ENCODE peak calls at places on chromosomes 2 and 18, in seven cellular contexts. One of them, this sample, is unnamed.

GRCh38 chr2:161165811-161166210 is 5.6 kb downstream of the TANK start:
- DNase-seq in HCT116: no peak
- DNase-seq in SK-N-SH: no peak
- DNase-seq in K562: no peak
- DNase-seq in HepG2: no peak
- DNase-seq in H1: no peak
- DNase-seq in GM12878: no peak
- DNase-seq in this sample: no peak

GRCh38 chr2:98871506-98871905 is 64.5 kb downstream of the CRACDL start:
- DNase-seq in H1: no peak
- DNase-seq in HepG2: no peak
- DNase-seq in GM12878: no peak
- DNase-seq in HCT116: no peak
- DNase-seq in K562: no peak
- DNase-seq in SK-N-SH: no peak
- DNase-seq in this sample: no peak

GRCh38 chr2:230796280-230796862 is 68.4 kb upstream of the ITM2C start:
- DNase-seq in SK-N-SH: no peak
- DNase-seq in H1: no peak
- DNase-seq in HepG2: no peak
- DNase-seq in K562: no peak
- DNase-seq in HCT116: no peak
- DNase-seq in GM12878: no peak
- DNase-seq in this sample: no peak

GRCh38 chr2:206693399-206694137 is 24.6 kb downstream of the DYTN start:
- DNase-seq in HCT116: peak; percentile 75
- DNase-seq in H1: peak; percentile 50
- DNase-seq in K562: peak; percentile 34
- DNase-seq in HepG2: peak; percentile 65
- DNase-seq in GM12878: peak; percentile 24
- DNase-seq in SK-N-SH: peak; percentile 59
- DNase-seq in this sample: peak; percentile 71

GRCh38 chr2:147441140-147441539 is 403.7 kb upstream of the ACVR2A start:
- DNase-seq in H1: no peak
- DNase-seq in SK-N-SH: no peak
- DNase-seq in K562: no peak
- DNase-seq in HepG2: no peak
- DNase-seq in GM12878: no peak
- DNase-seq in HCT116: no peak
- DNase-seq in this sample: no peak

GRCh38 chr2:101096619-101097142 is 54.5 kb downstream of the TBC1D8 start:
- DNase-seq in SK-N-SH: no peak
- DNase-seq in GM12878: no peak
- DNase-seq in H1: no peak
- DNase-seq in HepG2: no peak
- DNase-seq in K562: no peak
- DNase-seq in HCT116: no peak
- DNase-seq in this sample: no peak

GRCh38 chr18:42028232-42028832 is 73.3 kb downstream of the PIK3C3 start:
- DNase-seq in K562: peak; percentile 32
- DNase-seq in GM12878: no peak
- DNase-seq in HCT116: no peak
- DNase-seq in H1: no peak
- DNase-seq in SK-N-SH: peak; percentile 37
- DNase-seq in HepG2: peak; percentile 12
- DNase-seq in this sample: peak; percentile 23

GRCh38 chr2:9748586-9748985 is 94.7 kb upstream of the TAF1B start:
- DNase-seq in K562: no peak
- DNase-seq in SK-N-SH: no peak
- DNase-seq in GM12878: no peak
- DNase-seq in H1: no peak
- DNase-seq in HCT116: no peak
- DNase-seq in HepG2: no peak
- DNase-seq in this sample: no peak

GRCh38 chr2:134070281-134070731 is 183.6 kb upstream of the MGAT5 start:
- DNase-seq in HCT116: no peak
- DNase-seq in K562: no peak
- DNase-seq in SK-N-SH: no peak
- DNase-seq in H1: no peak
- DNase-seq in HepG2: no peak
- DNase-seq in GM12878: no peak
- DNase-seq in this sample: no peak

GRCh38 chr2:48915884-48916283 is 160.4 kb upstream of the LHCGR start:
- DNase-seq in HCT116: no peak
- DNase-seq in H1: no peak
- DNase-seq in GM12878: no peak
- DNase-seq in K562: no peak
- DNase-seq in HepG2: no peak
- DNase-seq in SK-N-SH: no peak
- DNase-seq in this sample: no peak

GRCh38 chr2:131122496-131122895 is 17.4 kb downstream of the PLEKHB2 start:
- DNase-seq in H1: no peak
- DNase-seq in SK-N-SH: no peak
- DNase-seq in HepG2: no peak
- DNase-seq in GM12878: no peak
- DNase-seq in K562: no peak
- DNase-seq in HCT116: no peak
- DNase-seq in this sample: no peak

GRCh38 chr2:175630319-175631246 is 371.5 kb downstream of the LNPK start:
- DNase-seq in HepG2: peak; percentile 81
- DNase-seq in HCT116: no peak
- DNase-seq in K562: no peak
- DNase-seq in H1: no peak
- DNase-seq in GM12878: no peak
- DNase-seq in SK-N-SH: no peak
- DNase-seq in this sample: no peak

GRCh38 chr2:217014298-217015116 is 154.6 kb upstream of the TNP1 start:
- DNase-seq in SK-N-SH: no peak
- DNase-seq in H1: no peak
- DNase-seq in HCT116: no peak
- DNase-seq in GM12878: no peak
- DNase-seq in HepG2: no peak
- DNase-seq in K562: no peak
- DNase-seq in this sample: no peak

GRCh38 chr2:43051316-43051715 is 175.1 kb downstream of the ZFP36L2 start:
- DNase-seq in K562: no peak
- DNase-seq in GM12878: no peak
- DNase-seq in SK-N-SH: no peak
- DNase-seq in HCT116: peak; percentile 26
- DNase-seq in HepG2: no peak
- DNase-seq in H1: no peak
- DNase-seq in this sample: no peak

GRCh38 chr2:138267161-138267901 is 234.2 kb upstream of the SPOPL start:
- DNase-seq in K562: no peak
- DNase-seq in SK-N-SH: no peak
- DNase-seq in HCT116: no peak
- DNase-seq in HepG2: no peak
- DNase-seq in H1: no peak
- DNase-seq in GM12878: peak; percentile 47
- DNase-seq in this sample: no peak

GRCh38 chr2:74957886-74958276 is 562 bp upstream of the POLE4 start:
- DNase-seq in GM12878: no peak
- DNase-seq in HepG2: no peak
- DNase-seq in SK-N-SH: no peak
- DNase-seq in HCT116: no peak
- DNase-seq in H1: no peak
- DNase-seq in K562: no peak
- DNase-seq in this sample: no peak

GRCh38 chr2:9145752-9146430 is 60.7 kb upstream of the ASAP2 start:
- DNase-seq in GM12878: no peak
- DNase-seq in K562: peak; percentile 33
- DNase-seq in HCT116: no peak
- DNase-seq in H1: peak; percentile 59
- DNase-seq in SK-N-SH: no peak
- DNase-seq in HepG2: no peak
- DNase-seq in this sample: no peak

GRCh38 chr2:222568866-222569265 is 87.0 kb downstream of the FARSB start:
- DNase-seq in H1: no peak
- DNase-seq in K562: no peak
- DNase-seq in HepG2: no peak
- DNase-seq in GM12878: no peak
- DNase-seq in SK-N-SH: no peak
- DNase-seq in HCT116: no peak
- DNase-seq in this sample: no peak

GRCh38 chr2:43052204-43052943 is 174.0 kb downstream of the ZFP36L2 start:
- DNase-seq in SK-N-SH: no peak
- DNase-seq in K562: peak; percentile 34
- DNase-seq in HCT116: no peak
- DNase-seq in HepG2: peak; percentile 73
- DNase-seq in GM12878: no peak
- DNase-seq in H1: no peak
- DNase-seq in this sample: no peak

GRCh38 chr2:127877626-127878025 is 8.1 kb downstream of the AMMECR1L start:
- DNase-seq in GM12878: no peak
- DNase-seq in H1: no peak
- DNase-seq in HepG2: no peak
- DNase-seq in HCT116: no peak
- DNase-seq in K562: no peak
- DNase-seq in SK-N-SH: no peak
- DNase-seq in this sample: no peak

GRCh38 chr2:169173876-169174275 is 104.5 kb downstream of the DHRS9 start:
- DNase-seq in HCT116: no peak
- DNase-seq in H1: no peak
- DNase-seq in HepG2: no peak
- DNase-seq in SK-N-SH: peak; percentile 33
- DNase-seq in GM12878: no peak
- DNase-seq in K562: no peak
- DNase-seq in this sample: no peak

GRCh38 chr2:239400000-239400831 is 604 bp downstream of the HDAC4 start:
- DNase-seq in H1: no peak
- DNase-seq in K562: peak; percentile 50
- DNase-seq in HepG2: peak; percentile 32
- DNase-seq in GM12878: no peak
- DNase-seq in SK-N-SH: peak; percentile 61
- DNase-seq in HCT116: no peak
- DNase-seq in this sample: no peak

GRCh38 chr2:239689985-239690384 is 289.2 kb upstream of the HDAC4 start:
- DNase-seq in K562: no peak
- DNase-seq in GM12878: no peak
- DNase-seq in H1: no peak
- DNase-seq in HCT116: no peak
- DNase-seq in SK-N-SH: no peak
- DNase-seq in HepG2: no peak
- DNase-seq in this sample: no peak

GRCh38 chr2:239802101-239802649 is 223.0 kb downstream of the NDUFA10 start:
- DNase-seq in SK-N-SH: peak; percentile 44
- DNase-seq in K562: no peak
- DNase-seq in HepG2: no peak
- DNase-seq in H1: no peak
- DNase-seq in HCT116: no peak
- DNase-seq in GM12878: no peak
- DNase-seq in this sample: no peak

GRCh38 chr2:241070811-241071676 is 31.0 kb downstream of the MTERF4 start:
- DNase-seq in HCT116: no peak
- DNase-seq in H1: no peak
- DNase-seq in SK-N-SH: no peak
- DNase-seq in HepG2: no peak
- DNase-seq in GM12878: no peak
- DNase-seq in K562: no peak
- DNase-seq in this sample: no peak
- TF ChIP-seq JUND in HCT116: no peak
- TF ChIP-seq JUND in H1: no peak
- TF ChIP-seq JUND in SK-N-SH: no peak
- TF ChIP-seq JUND in HepG2: no peak
- TF ChIP-seq JUND in GM12878: no peak
- TF ChIP-seq JUND in K562: no peak
- TF ChIP-seq JUND in this sample: no peak

DNA sequence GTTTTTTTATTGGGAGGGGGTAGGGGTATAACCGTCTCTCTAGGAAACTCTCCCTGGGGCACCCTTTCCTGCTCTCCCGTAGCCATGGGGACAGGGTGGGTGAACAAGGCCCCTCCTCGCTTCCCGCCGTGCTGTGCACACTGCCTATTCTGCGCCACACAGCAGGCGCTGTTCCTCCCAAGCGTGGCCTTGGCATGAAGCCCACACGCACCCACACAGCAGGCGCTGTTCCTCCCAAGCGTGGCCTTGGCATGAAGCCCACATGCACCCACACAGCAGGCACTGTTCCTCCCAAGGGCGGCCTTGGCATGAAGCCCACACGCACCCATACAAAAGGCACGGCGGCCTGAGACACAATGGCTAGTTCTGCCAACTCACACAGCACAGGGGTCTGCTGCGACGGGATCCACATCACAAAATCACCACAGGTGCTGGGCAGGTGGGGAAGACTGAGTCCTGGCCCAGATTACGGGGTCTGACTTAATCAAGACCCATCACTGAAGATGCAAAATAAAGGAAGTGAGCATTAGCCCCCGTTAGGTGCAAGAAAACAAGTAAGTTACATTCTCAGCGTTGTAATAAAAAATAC is 46.6 kb upstream of the TPO start:
- DNase-seq in SK-N-SH: peak; percentile 59
- DNase-seq in HCT116: no peak
- DNase-seq in GM12878: no peak
- DNase-seq in K562: no peak
- DNase-seq in H1: no peak
- DNase-seq in HepG2: no peak
- DNase-seq in this sample: no peak
- TF ChIP-seq JUND in SK-N-SH: no peak
- TF ChIP-seq JUND in HCT116: no peak
- TF ChIP-seq JUND in GM12878: no peak
- TF ChIP-seq JUND in K562: no peak
- TF ChIP-seq JUND in H1: no peak
- TF ChIP-seq JUND in HepG2: no peak
- TF ChIP-seq JUND in this sample: no peak

GRCh38 chr18:46591821-46592391 is 65.1 kb downstream of the LOXHD1 start:
- DNase-seq in GM12878: no peak
- DNase-seq in H1: no peak
- DNase-seq in HepG2: peak; percentile 13
- DNase-seq in K562: no peak
- DNase-seq in HCT116: no peak
- DNase-seq in SK-N-SH: no peak
- DNase-seq in this sample: no peak
- TF ChIP-seq JUND in GM12878: no peak
- TF ChIP-seq JUND in H1: no peak
- TF ChIP-seq JUND in HepG2: no peak
- TF ChIP-seq JUND in K562: no peak
- TF ChIP-seq JUND in HCT116: no peak
- TF ChIP-seq JUND in SK-N-SH: no peak
- TF ChIP-seq JUND in this sample: no peak

GRCh38 chr2:12173943-12174340 is 427.5 kb downstream of the LPIN1 start:
- DNase-seq in HepG2: no peak
- DNase-seq in GM12878: no peak
- DNase-seq in HCT116: no peak
- DNase-seq in K562: no peak
- DNase-seq in H1: no peak
- DNase-seq in SK-N-SH: no peak
- DNase-seq in this sample: no peak
- TF ChIP-seq JUND in HepG2: no peak
- TF ChIP-seq JUND in GM12878: no peak
- TF ChIP-seq JUND in HCT116: no peak
- TF ChIP-seq JUND in K562: no peak
- TF ChIP-seq JUND in H1: no peak
- TF ChIP-seq JUND in SK-N-SH: no peak
- TF ChIP-seq JUND in this sample: no peak

GRCh38 chr2:234502285-234502918 is 5.5 kb upstream of the ARL4C start:
- DNase-seq in K562: no peak
- DNase-seq in SK-N-SH: no peak
- DNase-seq in HepG2: no peak
- DNase-seq in GM12878: no peak
- DNase-seq in H1: no peak
- DNase-seq in HCT116: peak; percentile 66
- DNase-seq in this sample: no peak
- TF ChIP-seq JUND in K562: no peak
- TF ChIP-seq JUND in SK-N-SH: peak; percentile 87
- TF ChIP-seq JUND in HepG2: no peak
- TF ChIP-seq JUND in GM12878: no peak
- TF ChIP-seq JUND in H1: no peak
- TF ChIP-seq JUND in HCT116: peak; percentile 83
- TF ChIP-seq JUND in this sample: no peak